ENCODE peak calls at places on chromosomes 6 and 20, in four cellular contexts. U, E, T and Y are unnamed samples.

GRCh38 chr6:47203266-47203967 is 106.3 kb downstream of the TNFRSF21 start:
- DNase-seq in U (no peak), E (peak; percentile 49), T (no peak), Y (peak; percentile 7)

GRCh38 chr6:14026831-14027539 is 90.6 kb upstream of the CD83 start:
- DNase-seq in U (no peak), E (no peak), T (no peak), Y (no peak)

GRCh38 chr6:108260126-108260808 is 573 bp downstream of the SNX3 start:
- DNase-seq in U (no peak), E (peak; percentile 35), T (peak; percentile 43), Y (peak; percentile 26)

GRCh38 chr6:139349464-139350020 is 24.9 kb downstream of the CITED2 start:
- DNase-seq in U (no peak), E (no peak), T (no peak), Y (no peak)

GRCh38 chr20:10411673-10412072 is 22.3 kb downstream of the MKKS start:
- DNase-seq in U (no peak), E (no peak), T (no peak), Y (no peak)

GRCh38 chr6:136059308-136059707 is 190.8 kb downstream of the MTFR2 start:
- DNase-seq in U (no peak), E (no peak), T (no peak), Y (no peak)

GRCh38 chr20:49411221-49411925 is 71.1 kb downstream of the KCNB1 start:
- DNase-seq in U (no peak), E (no peak), T (no peak), Y (no peak)

GRCh38 chr6:138297761-138298298 is 79.5 kb upstream of the PBOV1 start:
- DNase-seq in U (no peak), E (peak; percentile 21), T (no peak), Y (no peak)

GRCh38 chr20:2519115-2519815 is 10.6 kb upstream of the ZNF343 start:
- DNase-seq in U (no peak), E (no peak), T (no peak), Y (no peak)

GRCh38 chr20:53517146-53517545 is 76.5 kb downstream of the ZNF217 start:
- DNase-seq in U (no peak), E (no peak), T (no peak), Y (no peak)

GRCh38 chr6:156336096-156336495 is 441.1 kb upstream of the ARID1B start:
- DNase-seq in U (no peak), E (no peak), T (no peak), Y (no peak)

GRCh38 chr6:66376021-66376420 is 669.0 kb upstream of the EYS start:
- DNase-seq in U (no peak), E (no peak), T (no peak), Y (no peak)

GRCh38 chr6:158506577-158506976 is 53.3 kb upstream of the TMEM181 start:
- DNase-seq in U (no peak), E (no peak), T (peak; percentile 47), Y (no peak)

GRCh38 chr20:39338977-39339376 is 376.8 kb downstream of the DHX35 start:
- DNase-seq in U (no peak), E (no peak), T (no peak), Y (peak; percentile 41)

GRCh38 chr6:108622601-108623335 is 62.1 kb downstream of the FOXO3 start:
- DNase-seq in U (peak; percentile 8), E (no peak), T (no peak), Y (no peak)

GRCh38 chr20:63536997-63537524 is at the start of gene PTK6:
- DNase-seq in U (no peak), E (no peak), T (no peak), Y (no peak)

GRCh38 chr20:41261790-41262717 is 55.5 kb downstream of the ZHX3 start:
- DNase-seq in U (no peak), E (no peak), T (no peak), Y (no peak)

GRCh38 chr6:169158182-169158573 is 95.5 kb downstream of the THBS2 start:
- DNase-seq in U (no peak), E (no peak), T (no peak), Y (no peak)

GRCh38 chr6:81475646-81476045 is 276.8 kb downstream of the TENT5A start:
- DNase-seq in U (no peak), E (no peak), T (no peak), Y (no peak)

GRCh38 chr6:148818939-148819575 is 72.2 kb downstream of the UST start:
- DNase-seq in U (no peak), E (no peak), T (no peak), Y (no peak)

GRCh38 chr20:63782051-63782471 is 42.5 kb downstream of the SLC2A4RG start:
- DNase-seq in U (no peak), E (peak; percentile 67), T (no peak), Y (no peak)

GRCh38 chr6:170129691-170130171 is 161.1 kb downstream of the DLL1 start:
- DNase-seq in U (peak; percentile 31), E (no peak), T (no peak), Y (no peak)

GRCh38 chr6:106735136-106735535 is 105.8 kb downstream of the QRSL1 start:
- DNase-seq in U (no peak), E (no peak), T (no peak), Y (no peak)